ENCODE peak calls at places on chromosomes 4 and X, in nine cellular contexts. J, Y, P, C, D, T, V, L and M are unnamed samples.

GRCh38 chrX:13001961-13002671 is 27.2 kb downstream of the TMSB4X start:
- DNase-seq in J (no peak), Y (no peak), P (no peak), C (no peak), D (no peak), T (no peak), V (no peak), L (no peak), M (no peak)

GRCh38 chr4:123856689-123857545 is 460.3 kb downstream of the SPRY1 start:
- DNase-seq in J (peak; percentile 86), Y (peak; percentile 3), P (peak; percentile 10), C (peak; percentile 59), D (no peak), T (peak; percentile 49), V (no peak), L (no peak), M (no peak)

GRCh38 chr4:89434364-89434988 is 126.9 kb upstream of the GPRIN3 start:
- DNase-seq in J (peak; percentile 55), Y (no peak), P (peak; percentile 8), C (peak; percentile 61), D (peak; percentile 13), T (no peak), V (no peak), L (peak; percentile 6), M (no peak)

GRCh38 chr4:83269256-83269655 is 15.3 kb downstream of the COQ2 start:
- DNase-seq in J (no peak), Y (no peak), P (no peak), C (no peak), D (peak; percentile 48), T (no peak), V (no peak), L (no peak), M (no peak)

GRCh38 chr4:38495481-38495880 is 168.5 kb upstream of the KLF3 start:
- DNase-seq in J (peak; percentile 48), Y (no peak), P (peak; percentile 29), C (no peak), D (no peak), T (no peak), V (no peak), L (no peak), M (no peak)

GRCh38 chrX:45758319-45758718 is 557.6 kb upstream of the DIPK2B start:
- DNase-seq in J (no peak), Y (no peak), P (no peak), C (peak; percentile 84), D (peak; percentile 82), T (no peak), V (no peak), L (peak; percentile 5), M (no peak)

GRCh38 chrX:96611619-96612362 is 72.9 kb upstream of the DIAPH2 start:
- DNase-seq in J (peak; percentile 65), Y (no peak), P (no peak), C (peak; percentile 39), D (no peak), T (no peak), V (no peak), L (no peak), M (no peak)

GRCh38 chr4:103429283-103429682 is 231.1 kb upstream of the CENPE start:
- DNase-seq in J (peak; percentile 81), Y (no peak), P (peak; percentile 52), C (no peak), D (no peak), T (no peak), V (no peak), L (no peak), M (no peak)

GRCh38 chrX:147911192-147912022 is at the start of gene FMR1:
- DNase-seq in J (peak; percentile 92), Y (peak; percentile 79), P (peak; percentile 92), C (peak; percentile 91), D (peak; percentile 79), T (peak; percentile 95), V (peak; percentile 95), L (peak; percentile 62), M (peak; percentile 93)

GRCh38 chr4:180057891-180058643 is 2185.1 kb upstream of the TENM3 start:
- DNase-seq in J (peak; percentile 70), Y (no peak), P (peak; percentile 51), C (peak; percentile 29), D (no peak), T (peak; percentile 27), V (peak; percentile 57), L (peak; percentile 10), M (peak; percentile 4)

GRCh38 chrX:10397349-10397748 is 223.0 kb downstream of the MID1 start:
- DNase-seq in J (no peak), Y (no peak), P (no peak), C (no peak), D (no peak), T (no peak), V (no peak), L (no peak), M (no peak)

GRCh38 chrX:115387327-115387726 is 97.8 kb downstream of the LUZP4 start:
- DNase-seq in J (no peak), Y (no peak), P (no peak), C (no peak), D (no peak), T (no peak), V (no peak), L (no peak), M (no peak)

GRCh38 chrX:111728096-111728495 is 47.1 kb downstream of the ALG13 start:
- DNase-seq in J (no peak), Y (no peak), P (no peak), C (no peak), D (no peak), T (no peak), V (no peak), L (no peak), M (no peak)

GRCh38 chr4:2077537-2078460 is 18.7 kb downstream of the NAT8L start:
- DNase-seq in J (no peak), Y (no peak), P (peak; percentile 38), C (no peak), D (no peak), T (no peak), V (peak; percentile 30), L (no peak), M (no peak)

GRCh38 chr4:131388277-131388676 is 1760.8 kb upstream of the PCDH10 start:
- DNase-seq in J (peak; percentile 85), Y (no peak), P (no peak), C (no peak), D (no peak), T (no peak), V (no peak), L (no peak), M (no peak)

GRCh38 chr4:17018013-17018412 is 119.6 kb upstream of the LDB2 start:
- DNase-seq in J (peak; percentile 63), Y (no peak), P (no peak), C (no peak), D (no peak), T (no peak), V (no peak), L (no peak), M (no peak)